ENCODE peak calls at places on chromosomes 2 and 18, in nine cellular contexts. H, Z, B, A, F, M, V, X and Y are unnamed samples.

GRCh38 chr2:43445248-43445647 is 150.6 kb downstream of the THADA start:
- DNase-seq in H (no peak), Z (no peak), B (peak; percentile 44), A (no peak), F (no peak), M (no peak), V (no peak), X (no peak), Y (no peak)

GRCh38 chr18:3211236-3211992 is 8.4 kb downstream of the MYOM1 start:
- DNase-seq in H (no peak), Z (no peak), B (no peak), A (peak; percentile 51), F (peak; percentile 86), M (no peak), V (no peak), X (no peak), Y (no peak)

GRCh38 chr18:13281406-13281805 is 62.8 kb downstream of the LDLRAD4 start:
- DNase-seq in H (no peak), Z (no peak), B (no peak), A (no peak), F (no peak), M (no peak), V (no peak), X (no peak), Y (no peak)

GRCh38 chr2:159146930-159147666 is 139.4 kb downstream of the WDSUB1 start:
- DNase-seq in H (no peak), Z (no peak), B (no peak), A (no peak), F (no peak), M (peak; percentile 67), V (peak; percentile 81), X (no peak), Y (no peak)

GRCh38 chr2:6352247-6352646 is 513.5 kb downstream of the CMPK2 start:
- DNase-seq in H (no peak), Z (no peak), B (no peak), A (no peak), F (no peak), M (no peak), V (no peak), X (no peak), Y (no peak)

GRCh38 chr18:50060822-50061221 is 134.1 kb downstream of the MYO5B start:
- DNase-seq in H (no peak), Z (no peak), B (no peak), A (no peak), F (no peak), M (no peak), V (no peak), X (no peak), Y (no peak)

GRCh38 chr2:101793277-101793969 is 95.9 kb downstream of the MAP4K4 start:
- DNase-seq in H (no peak), Z (no peak), B (peak; percentile 81), A (peak; percentile 32), F (peak; percentile 64), M (no peak), V (no peak), X (no peak), Y (no peak)

GRCh38 chr2:237583385-237584295 is 6.9 kb downstream of the RAB17 start:
- DNase-seq in H (no peak), Z (no peak), B (no peak), A (no peak), F (no peak), M (no peak), V (no peak), X (no peak), Y (no peak)

GRCh38 chr2:121185571-121186074 is 99.4 kb downstream of the TFCP2L1 start:
- DNase-seq in H (no peak), Z (no peak), B (no peak), A (no peak), F (no peak), M (peak; percentile 29), V (no peak), X (no peak), Y (peak; percentile 69)

GRCh38 chr2:53286336-53286735 is 481.3 kb upstream of the CHAC2 start:
- DNase-seq in H (no peak), Z (no peak), B (no peak), A (peak; percentile 6), F (no peak), M (no peak), V (no peak), X (no peak), Y (peak; percentile 22)

GRCh38 chr2:138699421-138699820 is 80.8 kb downstream of the NXPH2 start:
- DNase-seq in H (no peak), Z (no peak), B (peak; percentile 68), A (no peak), F (no peak), M (no peak), V (no peak), X (no peak), Y (no peak)

GRCh38 chr2:234954551-234954992 is 2.8 kb downstream of the SH3BP4 start:
- DNase-seq in H (no peak), Z (peak; percentile 47), B (no peak), A (no peak), F (no peak), M (no peak), V (no peak), X (no peak), Y (no peak)

GRCh38 chr2:216756435-216756834 is 61.1 kb upstream of the IGFBP5 start:
- DNase-seq in H (no peak), Z (no peak), B (no peak), A (no peak), F (no peak), M (no peak), V (no peak), X (no peak), Y (no peak)

GRCh38 chr2:178282075-178282474 is 87.8 kb downstream of the OSBPL6 start:
- DNase-seq in H (no peak), Z (no peak), B (peak; percentile 36), A (peak; percentile 87), F (no peak), M (no peak), V (peak; percentile 71), X (no peak), Y (peak; percentile 75)

GRCh38 chr2:62999905-63000304 is 50.7 kb upstream of the OTX1 start:
- DNase-seq in H (peak; percentile 45), Z (no peak), B (no peak), A (peak; percentile 37), F (no peak), M (no peak), V (no peak), X (no peak), Y (peak; percentile 79)

GRCh38 chr18:79788096-79789085 is 9.3 kb upstream of the KCNG2 start:
- DNase-seq in H (peak; percentile 43), Z (peak; percentile 78), B (peak; percentile 55), A (no peak), F (no peak), M (no peak), V (no peak), X (no peak), Y (no peak)

GRCh38 chr2:9378433-9379371 is 44.6 kb downstream of the ITGB1BP1 start:
- DNase-seq in H (peak; percentile 90), Z (no peak), B (peak; percentile 52), A (peak; percentile 85), F (no peak), M (no peak), V (no peak), X (peak; percentile 63), Y (peak; percentile 9)
- H3K27ac ChIP-seq in H (peak overlapping the region; percentile 44), Z (no peak overlapping the region), B (no peak overlapping the region), A (peak overlapping the region; percentile 29), F (no peak overlapping the region), M (peak overlapping the region; percentile 12), V (peak overlapping the region; percentile 16), X (no peak overlapping the region), Y (no peak overlapping the region)

GRCh38 chr2:239259173-239259572 is 141.6 kb downstream of the HDAC4 start:
- DNase-seq in H (peak; percentile 8), Z (peak; percentile 68), B (no peak), A (no peak), F (no peak), M (no peak), V (peak; percentile 47), X (no peak), Y (no peak)
- H3K4me1 ChIP-seq in H (peaks cover 92% of the 10 kb centered on the region), Z (peaks cover 93% of the 10 kb centered on the region), B (peaks cover 3% of the 10 kb centered on the region), A (peaks cover 10% of the 10 kb centered on the region), F (peaks cover 6% of the 10 kb centered on the region), M (peaks cover 78% of the 10 kb centered on the region), V (no peaks in the 10 kb centered on the region), X (peaks cover 52% of the 10 kb centered on the region), Y (peaks cover 4% of the 10 kb centered on the region)

GRCh38 chr18:60417946-60418345 is 45.4 kb upstream of the MC4R start:
- DNase-seq in H (no peak), Z (no peak), B (no peak), A (no peak), F (no peak), M (no peak), V (no peak), X (no peak), Y (no peak)

GRCh38 chr18:60411715-60412114 is 39.1 kb upstream of the MC4R start:
- DNase-seq in H (no peak), Z (no peak), B (peak; percentile 33), A (no peak), F (peak; percentile 9), M (no peak), V (no peak), X (no peak), Y (no peak)

DNA sequence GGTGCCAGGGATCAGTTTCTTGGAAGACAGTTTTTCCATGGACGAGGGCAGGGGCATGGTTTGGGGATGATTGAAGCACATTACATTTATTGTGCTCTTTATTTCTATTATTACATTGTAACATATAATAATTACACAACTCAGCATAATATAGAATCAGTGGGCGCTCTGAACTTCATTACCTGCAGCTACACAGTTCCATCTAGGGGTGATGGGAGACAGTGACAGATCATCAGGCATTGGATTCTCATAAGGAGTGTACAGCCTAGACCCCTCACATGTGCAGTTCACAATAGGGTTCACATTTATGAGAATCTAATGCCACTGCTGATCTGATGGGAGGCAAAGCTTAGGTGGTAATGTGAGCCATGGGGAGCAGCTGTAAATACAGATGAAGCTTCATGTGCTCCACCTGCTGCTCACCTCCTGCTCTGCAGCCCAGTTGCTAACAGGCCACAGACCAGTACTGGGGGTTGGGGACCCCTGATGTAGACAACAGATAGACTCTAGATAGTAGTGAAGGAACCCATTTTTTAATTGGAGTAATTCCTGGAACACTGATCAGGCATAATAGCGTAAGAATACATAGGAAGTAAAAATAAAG is 41.5 kb upstream of the MC4R start:
- DNase-seq in H (no peak), Z (no peak), B (peak; percentile 61), A (peak; percentile 9), F (peak; percentile 15), M (no peak), V (no peak), X (no peak), Y (peak; percentile 26)
- TF ChIP-seq CTCF in H (no peak), Z (peak; percentile 19), B (peak; percentile 74), A (peak; percentile 52), F (peak; percentile 41), M (no peak), V (no peak), X (no peak), Y (peak; percentile 61)

DNA sequence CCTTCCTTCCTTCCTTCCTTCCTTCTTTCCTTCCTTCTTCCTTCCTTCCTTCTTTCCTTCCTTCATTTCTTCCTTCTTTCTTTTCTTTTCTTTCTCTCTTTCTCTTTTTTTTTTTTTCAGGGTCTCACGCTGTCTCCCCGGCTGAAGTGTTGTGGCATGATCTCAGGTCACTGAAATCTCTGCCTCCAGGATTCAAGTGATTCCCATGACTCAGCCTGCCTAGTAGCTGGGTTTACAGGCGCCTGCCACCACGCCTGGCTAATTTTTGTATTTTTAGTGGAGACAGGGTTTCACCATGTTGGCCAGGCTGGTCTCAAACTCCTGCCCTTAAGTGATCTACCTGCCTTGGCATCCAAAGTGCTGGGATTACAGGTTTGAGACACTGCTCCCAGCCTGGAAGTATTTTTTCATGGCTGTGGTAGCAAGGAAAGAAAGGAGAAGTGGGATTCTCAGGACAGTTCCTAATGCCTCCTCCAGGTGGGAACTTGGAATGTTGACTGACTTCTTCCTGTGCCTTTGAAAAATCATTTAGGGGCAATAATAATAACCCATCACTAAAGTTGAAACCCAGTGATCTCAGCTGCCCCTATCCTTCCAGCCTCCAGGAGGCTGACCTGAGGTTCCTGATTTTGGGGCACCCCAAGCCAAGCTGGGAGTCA is 89.2 kb upstream of the CELF4 start:
- DNase-seq in H (no peak), Z (no peak), B (no peak), A (no peak), F (no peak), M (no peak), V (no peak), X (no peak), Y (no peak)
- H3K27ac ChIP-seq in H (no peak overlapping the region), Z (no peak overlapping the region), B (no peak overlapping the region), A (no peak overlapping the region), F (no peak overlapping the region), M (no peak overlapping the region), V (no peak overlapping the region), X (no peak overlapping the region), Y (no peak overlapping the region)